ENCODE peak calls at places on chromosomes 5 and 9, in ten cellular contexts. E, Q, R, I, H, V, S, G, T and J are unnamed samples.

GRCh38 chr5:179227196-179227577 is 118.1 kb downstream of the ADAMTS2 start:
- DNase-seq in H (no peak), E (no peak), S (no peak), R (no peak), G (no peak), Q (no peak), T (no peak), V (no peak), I (peak; percentile 73), J (peak; percentile 35)

GRCh38 chr5:123107343-123108240 is 18.6 kb downstream of the PRDM6 start:
- DNase-seq in G (no peak), E (no peak), H (no peak), T (no peak), I (no peak), R (no peak), S (no peak), V (no peak), Q (no peak), J (no peak)

GRCh38 chr9:100377015-100377414 is 24.3 kb upstream of the TEX10 start:
- DNase-seq in V (no peak), E (no peak), H (no peak), I (no peak), G (no peak), S (no peak), Q (no peak), T (no peak), R (no peak), J (no peak)

GRCh38 chr5:157547909-157548512 is 27.6 kb downstream of the ADAM19 start:
- DNase-seq in R (no peak), G (no peak), H (no peak), V (no peak), E (no peak), T (no peak), I (no peak), S (no peak), Q (no peak), J (no peak)

GRCh38 chr9:101582593-101582992 is 12.2 kb downstream of the PPP3R2 start:
- DNase-seq in S (no peak), V (no peak), H (no peak), G (peak; percentile 29), I (no peak), Q (no peak), E (no peak), R (no peak), T (no peak), J (no peak)

GRCh38 chr9:113499876-113500497 is 36.5 kb downstream of the RGS3 start:
- DNase-seq in T (no peak), R (no peak), E (no peak), Q (no peak), S (no peak), V (no peak), H (no peak), G (no peak), I (no peak), J (no peak)

GRCh38 chr5:136772541-136772940 is 407.2 kb upstream of the TRPC7 start:
- DNase-seq in R (no peak), T (no peak), H (no peak), Q (no peak), G (no peak), S (no peak), E (no peak), I (no peak), V (no peak), J (no peak)

GRCh38 chr9:125296843-125297372 is 35.3 kb downstream of the GAPVD1 start:
- DNase-seq in H (no peak), G (peak; percentile 83), V (no peak), Q (no peak), I (no peak), E (no peak), S (no peak), T (no peak), R (no peak), J (no peak)

GRCh38 chr9:136255896-136256890 is 10.6 kb upstream of the QSOX2 start:
- DNase-seq in I (no peak), G (peak; percentile 33), S (no peak), R (no peak), T (peak; percentile 55), E (peak; percentile 70), Q (no peak), V (no peak), H (no peak), J (no peak)

GRCh38 chr5:150589791-150590601 is 50.5 kb upstream of the SYNPO start:
- DNase-seq in Q (peak; percentile 80), E (peak; percentile 41), H (no peak), V (no peak), S (peak; percentile 8), T (no peak), I (peak; percentile 88), R (no peak), G (no peak), J (peak; percentile 71)

GRCh38 chr9:81489048-81489447 is 200.3 kb downstream of the TLE1 start:
- DNase-seq in G (no peak), H (no peak), R (no peak), I (no peak), S (no peak), T (no peak), Q (no peak), E (no peak), V (no peak), J (no peak)

GRCh38 chr5:6727231-6727630 is 14.0 kb downstream of the TENT4A start:
- DNase-seq in I (no peak), R (no peak), Q (no peak), G (no peak), E (no peak), H (no peak), S (no peak), T (peak; percentile 26), V (no peak), J (no peak)

GRCh38 chr5:74251106-74252032 is 389.2 kb downstream of the ENC1 start:
- DNase-seq in I (no peak), E (no peak), T (no peak), S (no peak), H (no peak), V (no peak), Q (peak; percentile 62), R (no peak), G (peak; percentile 57), J (no peak)

GRCh38 chr5:179605026-179605833 is 18.2 kb downstream of the HNRNPH1 start:
- DNase-seq in I (no peak), H (no peak), T (no peak), Q (no peak), G (no peak), R (no peak), E (no peak), V (no peak), S (no peak), J (peak; percentile 43)